ENCODE peak calls at places on chromosomes 16 and 17, in seven cellular contexts. One of them, this sample, is unnamed.

GRCh38 chr16:10754941-10755340 is 11.3 kb downstream of the NUBP1 start:
- DNase-seq in GM12892: no peak
- DNase-seq in K562: no peak
- DNase-seq in HepG2: no peak
- DNase-seq in H1: no peak
- DNase-seq in SK-N-SH: no peak
- DNase-seq in GM12878: no peak
- DNase-seq in this sample: no peak

GRCh38 chr17:67055041-67055443 is 10.7 kb downstream of the CACNG1 start:
- DNase-seq in K562: no peak
- DNase-seq in SK-N-SH: no peak
- DNase-seq in GM12878: no peak
- DNase-seq in GM12892: no peak
- DNase-seq in HepG2: no peak
- DNase-seq in H1: peak
- DNase-seq in this sample: no peak

GRCh38 chr16:89764711-89765201 is 43.4 kb downstream of the ZNF276 start:
- DNase-seq in GM12892: peak
- DNase-seq in SK-N-SH: no peak
- DNase-seq in H1: no peak
- DNase-seq in HepG2: no peak
- DNase-seq in K562: no peak
- DNase-seq in GM12878: peak
- DNase-seq in this sample: peak

GRCh38 chr17:55693244-55694216 is 29.1 kb downstream of the TMEM100 start:
- DNase-seq in SK-N-SH: peak
- DNase-seq in K562: no peak
- DNase-seq in HepG2: no peak
- DNase-seq in H1: no peak
- DNase-seq in GM12878: no peak
- DNase-seq in GM12892: no peak
- DNase-seq in this sample: no peak

GRCh38 chr16:23119570-23119969 is 29.7 kb downstream of the USP31 start:
- DNase-seq in GM12878: no peak
- DNase-seq in SK-N-SH: no peak
- DNase-seq in GM12892: no peak
- DNase-seq in K562: no peak
- DNase-seq in H1: no peak
- DNase-seq in HepG2: no peak
- DNase-seq in this sample: no peak

GRCh38 chr17:28827672-28828071 is 14.9 kb downstream of the FAM222B start:
- DNase-seq in GM12878: no peak
- DNase-seq in K562: no peak
- DNase-seq in H1: no peak
- DNase-seq in SK-N-SH: no peak
- DNase-seq in HepG2: no peak
- DNase-seq in GM12892: no peak
- DNase-seq in this sample: no peak

GRCh38 chr16:68776821-68777485 is 39.9 kb downstream of the CDH1 start:
- DNase-seq in SK-N-SH: no peak
- DNase-seq in HepG2: no peak
- DNase-seq in K562: no peak
- DNase-seq in H1: no peak
- DNase-seq in GM12892: peak
- DNase-seq in GM12878: peak
- DNase-seq in this sample: peak

GRCh38 chr17:30550512-30551273 is 73.5 kb downstream of the GOSR1 start:
- DNase-seq in GM12892: peak
- DNase-seq in SK-N-SH: no peak
- DNase-seq in GM12878: peak
- DNase-seq in HepG2: no peak
- DNase-seq in H1: peak
- DNase-seq in K562: peak
- DNase-seq in this sample: peak

GRCh38 chr16:89613954-89614459 is 565 bp downstream of the DPEP1 start:
- DNase-seq in GM12878: no peak
- DNase-seq in HepG2: no peak
- DNase-seq in SK-N-SH: no peak
- DNase-seq in K562: no peak
- DNase-seq in GM12892: no peak
- DNase-seq in H1: no peak
- DNase-seq in this sample: no peak

GRCh38 chr17:36856921-36857381 is 80.3 kb upstream of the LHX1 start:
- DNase-seq in SK-N-SH: peak
- DNase-seq in GM12878: no peak
- DNase-seq in H1: no peak
- DNase-seq in HepG2: no peak
- DNase-seq in K562: no peak
- DNase-seq in GM12892: no peak
- DNase-seq in this sample: no peak

GRCh38 chr17:36858119-36859002 is 78.9 kb upstream of the LHX1 start:
- DNase-seq in HepG2: peak
- DNase-seq in H1: no peak
- DNase-seq in GM12878: no peak
- DNase-seq in GM12892: no peak
- DNase-seq in K562: no peak
- DNase-seq in SK-N-SH: no peak
- DNase-seq in this sample: no peak

GRCh38 chr17:36856169-36856568 is 81.1 kb upstream of the LHX1 start:
- DNase-seq in GM12892: no peak
- DNase-seq in K562: no peak
- DNase-seq in HepG2: no peak
- DNase-seq in SK-N-SH: no peak
- DNase-seq in GM12878: no peak
- DNase-seq in H1: no peak
- DNase-seq in this sample: no peak

GRCh38 chr17:36859003-36859300 is 78.3 kb upstream of the LHX1 start:
- DNase-seq in GM12878: no peak
- DNase-seq in K562: no peak
- DNase-seq in HepG2: no peak
- DNase-seq in GM12892: no peak
- DNase-seq in H1: no peak
- DNase-seq in SK-N-SH: no peak
- DNase-seq in this sample: no peak

GRCh38 chr17:36857698-36858097 is 79.6 kb upstream of the LHX1 start:
- DNase-seq in HepG2: peak
- DNase-seq in GM12878: no peak
- DNase-seq in H1: no peak
- DNase-seq in SK-N-SH: no peak
- DNase-seq in K562: no peak
- DNase-seq in GM12892: no peak
- DNase-seq in this sample: no peak
- TF ChIP-seq POLR2AphosphoS5 in HepG2: no peak
- TF ChIP-seq POLR2AphosphoS5 in GM12878: no peak
- TF ChIP-seq POLR2AphosphoS5 in H1: no peak
- TF ChIP-seq POLR2AphosphoS5 in SK-N-SH: no peak
- TF ChIP-seq POLR2AphosphoS5 in K562: no peak
- TF ChIP-seq POLR2AphosphoS5 in GM12892: no peak
- TF ChIP-seq POLR2AphosphoS5 in this sample: no peak

DNA sequence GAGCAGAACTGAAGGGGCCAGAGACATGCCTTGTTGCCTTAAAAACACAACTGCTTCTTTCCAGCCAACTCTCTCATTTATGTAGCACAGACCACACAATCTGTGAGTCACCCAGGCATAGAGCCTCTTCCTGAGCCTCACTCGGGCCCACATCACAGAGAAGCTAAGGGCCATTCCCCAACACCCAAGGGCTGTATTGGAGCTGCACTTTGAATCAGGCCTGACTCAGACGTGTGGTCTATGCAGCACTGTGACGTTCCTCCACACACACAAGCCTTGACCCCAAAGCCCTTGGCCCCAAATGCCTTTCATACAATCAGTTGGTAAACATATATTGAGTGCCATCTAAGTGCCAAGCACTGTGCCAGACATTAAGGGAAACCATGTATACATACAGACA is 308.9 kb upstream of the DYNLRB2 start:
- DNase-seq in GM12892: peak
- DNase-seq in GM12878: peak
- DNase-seq in HepG2: peak
- DNase-seq in K562: no peak
- DNase-seq in H1: no peak
- DNase-seq in SK-N-SH: no peak
- DNase-seq in this sample: peak
- TF ChIP-seq TAF1 in GM12892: no peak
- TF ChIP-seq TAF1 in GM12878: no peak
- TF ChIP-seq TAF1 in HepG2: no peak
- TF ChIP-seq TAF1 in K562: no peak
- TF ChIP-seq TAF1 in H1: no peak
- TF ChIP-seq TAF1 in SK-N-SH: no peak
- TF ChIP-seq TAF1 in this sample: no peak

DNA sequence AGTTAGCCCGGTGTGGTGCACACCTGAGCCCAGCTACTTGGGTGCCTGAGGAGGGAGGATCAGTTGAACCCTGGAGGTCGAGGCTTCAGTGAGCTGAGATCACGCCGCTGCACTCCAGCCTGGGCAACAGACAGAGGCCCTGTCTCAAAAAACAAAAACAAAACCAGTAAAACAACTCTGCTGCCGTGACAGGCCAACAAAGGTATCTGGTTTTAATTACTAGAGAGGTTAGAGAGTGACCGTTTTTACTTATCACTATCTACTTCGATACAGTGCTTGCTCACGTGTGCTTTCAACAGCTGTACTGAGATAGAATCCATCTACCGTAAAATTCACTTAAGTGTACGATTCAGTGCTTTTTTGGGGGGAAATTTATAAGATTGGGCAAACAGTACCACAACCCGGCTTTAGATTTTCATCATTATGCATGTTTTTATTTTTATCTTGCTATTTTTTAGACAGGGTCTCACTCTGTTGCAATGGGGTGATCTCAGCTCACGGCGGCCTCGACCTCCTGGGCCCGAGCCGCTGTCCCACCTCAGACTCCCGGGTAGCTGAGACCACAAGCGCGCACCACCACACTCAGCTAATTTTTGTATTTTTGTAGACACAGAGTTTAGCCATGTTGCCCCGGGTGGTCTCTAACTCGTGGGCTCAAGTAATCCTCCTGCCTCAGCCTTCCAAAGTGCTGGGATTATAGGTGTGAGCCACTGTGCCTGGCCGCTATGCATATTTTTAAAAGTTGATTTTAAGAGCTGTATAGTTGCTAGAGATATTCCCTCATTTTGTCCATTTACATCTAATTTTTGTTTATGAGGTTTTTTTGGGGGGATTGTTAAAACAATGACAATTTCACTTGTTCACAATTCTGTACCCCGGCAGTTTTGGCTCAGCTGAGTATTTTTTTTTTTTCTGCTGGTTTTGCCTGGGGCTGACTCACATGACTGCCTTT is 30.9 kb downstream of the SERPINF1 start:
- DNase-seq in SK-N-SH: peak
- DNase-seq in GM12878: no peak
- DNase-seq in K562: no peak
- DNase-seq in GM12892: no peak
- DNase-seq in HepG2: no peak
- DNase-seq in H1: no peak
- DNase-seq in this sample: no peak
- TF ChIP-seq POLR2AphosphoS5 in SK-N-SH: no peak
- TF ChIP-seq POLR2AphosphoS5 in GM12878: no peak
- TF ChIP-seq POLR2AphosphoS5 in K562: no peak
- TF ChIP-seq POLR2AphosphoS5 in GM12892: no peak
- TF ChIP-seq POLR2AphosphoS5 in HepG2: no peak
- TF ChIP-seq POLR2AphosphoS5 in H1: no peak
- TF ChIP-seq POLR2AphosphoS5 in this sample: no peak

GRCh38 chr16:16099320-16099719 is 124.0 kb downstream of the ABCC6 start:
- DNase-seq in GM12878: no peak
- DNase-seq in HepG2: no peak
- DNase-seq in H1: no peak
- DNase-seq in GM12892: no peak
- DNase-seq in SK-N-SH: no peak
- DNase-seq in K562: no peak
- DNase-seq in this sample: no peak

GRCh38 chr16:16102738-16103137 is 120.6 kb downstream of the ABCC6 start:
- DNase-seq in K562: no peak
- DNase-seq in SK-N-SH: no peak
- DNase-seq in HepG2: no peak
- DNase-seq in GM12892: no peak
- DNase-seq in H1: no peak
- DNase-seq in GM12878: no peak
- DNase-seq in this sample: no peak

GRCh38 chr16:16105646-16106045 is 117.6 kb downstream of the ABCC6 start:
- DNase-seq in H1: no peak
- DNase-seq in GM12878: no peak
- DNase-seq in SK-N-SH: no peak
- DNase-seq in GM12892: no peak
- DNase-seq in HepG2: no peak
- DNase-seq in K562: no peak
- DNase-seq in this sample: no peak

GRCh38 chr16:16100631-16101030 is 122.7 kb downstream of the ABCC6 start:
- DNase-seq in K562: no peak
- DNase-seq in H1: no peak
- DNase-seq in SK-N-SH: no peak
- DNase-seq in GM12878: no peak
- DNase-seq in HepG2: no peak
- DNase-seq in GM12892: no peak
- DNase-seq in this sample: no peak

GRCh38 chr16:16101585-16101984 is 121.7 kb downstream of the ABCC6 start:
- DNase-seq in K562: no peak
- DNase-seq in SK-N-SH: no peak
- DNase-seq in HepG2: no peak
- DNase-seq in H1: no peak
- DNase-seq in GM12892: no peak
- DNase-seq in GM12878: no peak
- DNase-seq in this sample: no peak
- TF ChIP-seq TAF1 in K562: no peak
- TF ChIP-seq TAF1 in SK-N-SH: no peak
- TF ChIP-seq TAF1 in HepG2: no peak
- TF ChIP-seq TAF1 in H1: no peak
- TF ChIP-seq TAF1 in GM12892: no peak
- TF ChIP-seq TAF1 in GM12878: no peak
- TF ChIP-seq TAF1 in this sample: no peak

This sample was measured in GM12891.